ENCODE peak calls at places on chromosomes 5 and 9, in six cellular contexts. One of them, this sample, is unnamed.
A peak's percentile ranks its signal among the peaks of the same experiment; 100 is the strongest.

GRCh38 chr9:117704024-117704575 is at the start of gene TLR4:
- DNase-seq in testis: peak; percentile 59
- DNase-seq in MCF 10A: peak; percentile 84
- DNase-seq in heart left ventricle: peak; percentile 75
- DNase-seq in psoas muscle: peak; percentile 55
- DNase-seq in fibroblast of lung: peak; percentile 88
- DNase-seq in this sample: no peak

GRCh38 chr5:1465966-1466471 is 20.8 kb upstream of the SLC6A3 start:
- DNase-seq in fibroblast of lung: no peak
- DNase-seq in heart left ventricle: no peak
- DNase-seq in testis: no peak
- DNase-seq in psoas muscle: peak; percentile 3
- DNase-seq in MCF 10A: no peak
- DNase-seq in this sample: no peak

GRCh38 chr5:28714887-28715286 is 1676.5 kb upstream of the CDH9 start:
- DNase-seq in testis: no peak
- DNase-seq in MCF 10A: no peak
- DNase-seq in psoas muscle: no peak
- DNase-seq in fibroblast of lung: no peak
- DNase-seq in heart left ventricle: no peak
- DNase-seq in this sample: no peak

GRCh38 chr9:91948423-91949292 is 1.4 kb downstream of the ROR2 start:
- DNase-seq in heart left ventricle: no peak
- DNase-seq in fibroblast of lung: peak; percentile 37
- DNase-seq in MCF 10A: peak; percentile 62
- DNase-seq in psoas muscle: peak; percentile 31
- DNase-seq in testis: peak; percentile 57
- DNase-seq in this sample: peak; percentile 82

GRCh38 chr9:78781681-78782080 is 484.8 kb downstream of the PSAT1 start:
- DNase-seq in fibroblast of lung: peak; percentile 42
- DNase-seq in heart left ventricle: no peak
- DNase-seq in psoas muscle: no peak
- DNase-seq in testis: no peak
- DNase-seq in MCF 10A: peak; percentile 13
- DNase-seq in this sample: no peak

GRCh38 chr5:124252094-124252750 is 494.2 kb downstream of the ZNF608 start:
- DNase-seq in fibroblast of lung: peak; percentile 44
- DNase-seq in testis: no peak
- DNase-seq in psoas muscle: no peak
- DNase-seq in heart left ventricle: no peak
- DNase-seq in MCF 10A: no peak
- DNase-seq in this sample: no peak

GRCh38 chr9:83665576-83666200 is 42.1 kb downstream of the UBQLN1 start:
- DNase-seq in testis: no peak
- DNase-seq in MCF 10A: no peak
- DNase-seq in psoas muscle: no peak
- DNase-seq in fibroblast of lung: no peak
- DNase-seq in heart left ventricle: no peak
- DNase-seq in this sample: no peak

GRCh38 chr5:98173334-98173733 is 600.1 kb upstream of the RGMB start:
- DNase-seq in MCF 10A: peak; percentile 38
- DNase-seq in psoas muscle: no peak
- DNase-seq in testis: no peak
- DNase-seq in heart left ventricle: no peak
- DNase-seq in fibroblast of lung: peak; percentile 79
- DNase-seq in this sample: no peak

GRCh38 chr9:123376218-123377071 is 20.4 kb downstream of the CRB2 start:
- DNase-seq in fibroblast of lung: no peak
- DNase-seq in psoas muscle: no peak
- DNase-seq in testis: no peak
- DNase-seq in heart left ventricle: no peak
- DNase-seq in MCF 10A: no peak
- DNase-seq in this sample: no peak

GRCh38 chr5:175466700-175467318 is 11.6 kb upstream of the SFXN1 start:
- DNase-seq in testis: no peak
- DNase-seq in heart left ventricle: no peak
- DNase-seq in MCF 10A: peak; percentile 51
- DNase-seq in fibroblast of lung: peak; percentile 52
- DNase-seq in psoas muscle: peak; percentile 53
- DNase-seq in this sample: no peak

GRCh38 chr5:34923694-34924461 is 5.5 kb upstream of the DNAJC21 start:
- DNase-seq in fibroblast of lung: peak; percentile 90
- DNase-seq in heart left ventricle: no peak
- DNase-seq in MCF 10A: peak; percentile 94
- DNase-seq in psoas muscle: no peak
- DNase-seq in testis: no peak
- DNase-seq in this sample: no peak

GRCh38 chr9:12463641-12464040 is 229.5 kb upstream of the TYRP1 start:
- DNase-seq in heart left ventricle: no peak
- DNase-seq in testis: no peak
- DNase-seq in MCF 10A: no peak
- DNase-seq in psoas muscle: no peak
- DNase-seq in fibroblast of lung: no peak
- DNase-seq in this sample: no peak

GRCh38 chr9:12461759-12462158 is 231.4 kb upstream of the TYRP1 start:
- DNase-seq in MCF 10A: no peak
- DNase-seq in heart left ventricle: no peak
- DNase-seq in psoas muscle: no peak
- DNase-seq in fibroblast of lung: no peak
- DNase-seq in testis: no peak
- DNase-seq in this sample: no peak

GRCh38 chr9:12464368-12464767 is 228.8 kb upstream of the TYRP1 start:
- DNase-seq in MCF 10A: no peak
- DNase-seq in testis: no peak
- DNase-seq in fibroblast of lung: no peak
- DNase-seq in heart left ventricle: no peak
- DNase-seq in psoas muscle: no peak
- DNase-seq in this sample: no peak

GRCh38 chr9:12462861-12463260 is 230.3 kb upstream of the TYRP1 start:
- DNase-seq in heart left ventricle: no peak
- DNase-seq in testis: no peak
- DNase-seq in psoas muscle: no peak
- DNase-seq in fibroblast of lung: no peak
- DNase-seq in MCF 10A: no peak
- DNase-seq in this sample: no peak

DNA sequence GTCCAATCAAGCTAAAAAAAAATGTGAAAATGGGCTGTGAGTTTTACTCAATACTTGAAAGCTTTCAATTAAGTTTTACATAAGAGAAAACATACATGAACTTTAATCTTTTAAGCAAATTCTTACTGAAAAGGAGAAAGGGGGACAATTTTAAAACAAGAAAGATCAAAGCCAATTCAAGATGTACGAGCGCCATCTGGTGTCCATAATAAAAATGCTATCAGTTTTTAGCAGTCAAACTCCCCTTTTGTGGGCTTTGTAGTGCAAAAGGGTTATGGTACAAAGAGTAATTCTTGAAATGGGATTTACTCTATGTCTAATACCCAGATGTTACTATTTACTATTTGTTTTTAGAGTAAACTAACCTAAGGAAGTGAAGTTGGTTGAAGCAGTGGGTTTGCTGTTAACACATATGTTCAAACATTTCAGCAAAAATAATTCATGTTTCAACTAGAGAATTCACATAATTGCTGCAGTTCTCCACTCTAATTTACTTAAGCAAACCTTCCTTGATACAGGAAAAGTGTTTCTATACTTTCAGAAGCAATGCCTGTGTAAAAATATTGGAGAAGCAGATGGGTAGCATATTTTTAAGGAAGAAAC is 228.2 kb upstream of the TYRP1 start:
- DNase-seq in heart left ventricle: no peak
- DNase-seq in psoas muscle: no peak
- DNase-seq in testis: no peak
- DNase-seq in fibroblast of lung: peak; percentile 7
- DNase-seq in MCF 10A: peak; percentile 38
- DNase-seq in this sample: no peak
- TF ChIP-seq CTCF in heart left ventricle: peak; percentile 42
- TF ChIP-seq CTCF in psoas muscle: peak; percentile 49
- TF ChIP-seq CTCF in testis: peak; percentile 27
- TF ChIP-seq CTCF in fibroblast of lung: peak; percentile 28
- TF ChIP-seq CTCF in MCF 10A: peak; percentile 57
- TF ChIP-seq CTCF in this sample: peak; percentile 89

GRCh38 chr5:112374818-112375217 is 44.3 kb downstream of the EPB41L4A start:
- DNase-seq in testis: no peak
- DNase-seq in psoas muscle: no peak
- DNase-seq in heart left ventricle: no peak
- DNase-seq in fibroblast of lung: no peak
- DNase-seq in MCF 10A: no peak
- DNase-seq in this sample: no peak

GRCh38 chr5:112373888-112374287 is 45.2 kb downstream of the EPB41L4A start:
- DNase-seq in heart left ventricle: no peak
- DNase-seq in testis: no peak
- DNase-seq in psoas muscle: no peak
- DNase-seq in fibroblast of lung: no peak
- DNase-seq in MCF 10A: no peak
- DNase-seq in this sample: no peak

GRCh38 chr5:112371054-112371453 is 48.0 kb downstream of the EPB41L4A start:
- DNase-seq in MCF 10A: no peak
- DNase-seq in fibroblast of lung: no peak
- DNase-seq in testis: no peak
- DNase-seq in psoas muscle: no peak
- DNase-seq in heart left ventricle: no peak
- DNase-seq in this sample: no peak

GRCh38 chr5:112374356-112374755 is 44.7 kb downstream of the EPB41L4A start:
- DNase-seq in psoas muscle: no peak
- DNase-seq in heart left ventricle: no peak
- DNase-seq in testis: no peak
- DNase-seq in MCF 10A: no peak
- DNase-seq in fibroblast of lung: no peak
- DNase-seq in this sample: no peak

GRCh38 chr5:112372543-112372942 is 46.5 kb downstream of the EPB41L4A start:
- DNase-seq in MCF 10A: peak; percentile 11
- DNase-seq in fibroblast of lung: no peak
- DNase-seq in testis: no peak
- DNase-seq in heart left ventricle: no peak
- DNase-seq in psoas muscle: no peak
- DNase-seq in this sample: no peak
- TF ChIP-seq CTCF in MCF 10A: no peak
- TF ChIP-seq CTCF in fibroblast of lung: no peak
- TF ChIP-seq CTCF in testis: no peak
- TF ChIP-seq CTCF in heart left ventricle: no peak
- TF ChIP-seq CTCF in psoas muscle: no peak
- TF ChIP-seq CTCF in this sample: no peak

GRCh38 chr5:41509399-41510175 is 814 bp downstream of the PLCXD3 start:
- DNase-seq in psoas muscle: no peak
- DNase-seq in heart left ventricle: peak; percentile 10
- DNase-seq in testis: no peak
- DNase-seq in fibroblast of lung: no peak
- DNase-seq in MCF 10A: no peak
- DNase-seq in this sample: no peak
- TF ChIP-seq CTCF in psoas muscle: no peak
- TF ChIP-seq CTCF in heart left ventricle: no peak
- TF ChIP-seq CTCF in testis: no peak
- TF ChIP-seq CTCF in fibroblast of lung: no peak
- TF ChIP-seq CTCF in MCF 10A: no peak
- TF ChIP-seq CTCF in this sample: no peak

DNA sequence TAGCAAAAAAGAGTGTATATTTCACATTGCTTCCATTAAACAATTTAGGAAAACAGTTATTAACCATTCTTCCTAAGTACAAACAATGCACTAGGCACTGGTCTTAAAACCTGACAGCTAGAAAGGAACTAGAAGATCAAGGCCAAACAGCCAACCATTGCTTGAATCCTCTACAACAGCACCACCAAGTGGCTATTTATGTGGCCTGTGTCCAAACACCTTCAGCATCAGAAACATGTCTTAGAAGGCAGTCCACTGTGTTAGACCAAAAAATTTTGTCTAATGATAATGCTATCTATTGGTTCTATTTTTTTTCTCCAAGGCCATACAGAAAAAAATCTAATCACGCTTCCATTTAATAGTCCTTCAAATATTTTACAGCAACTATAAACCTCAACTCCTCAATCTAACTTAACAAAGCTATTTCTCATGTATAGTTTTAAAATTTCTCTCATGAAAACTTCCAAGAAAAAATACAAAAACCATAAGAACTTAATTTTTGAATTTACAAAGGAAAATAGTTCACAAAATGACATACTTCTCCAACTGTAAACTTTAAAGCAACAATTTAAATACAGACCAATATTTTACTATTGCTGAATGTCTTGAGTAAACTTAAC is 36.1 kb downstream of the CAAP1 start:
- DNase-seq in MCF 10A: peak; percentile 76
- DNase-seq in heart left ventricle: no peak
- DNase-seq in testis: peak; percentile 50
- DNase-seq in fibroblast of lung: peak; percentile 35
- DNase-seq in psoas muscle: no peak
- DNase-seq in this sample: no peak
- TF ChIP-seq CTCF in MCF 10A: peak; percentile 83
- TF ChIP-seq CTCF in heart left ventricle: no peak
- TF ChIP-seq CTCF in testis: peak; percentile 12
- TF ChIP-seq CTCF in fibroblast of lung: peak; percentile 35
- TF ChIP-seq CTCF in psoas muscle: peak; percentile 40
- TF ChIP-seq CTCF in this sample: peak; percentile 78

GRCh38 chr9:106072421-106072820 is 378.1 kb downstream of the TMEM38B start:
- DNase-seq in testis: no peak
- DNase-seq in fibroblast of lung: peak; percentile 21
- DNase-seq in psoas muscle: no peak
- DNase-seq in heart left ventricle: no peak
- DNase-seq in MCF 10A: no peak
- DNase-seq in this sample: no peak
- TF ChIP-seq CTCF in testis: no peak
- TF ChIP-seq CTCF in fibroblast of lung: no peak
- TF ChIP-seq CTCF in psoas muscle: no peak
- TF ChIP-seq CTCF in heart left ventricle: no peak
- TF ChIP-seq CTCF in MCF 10A: no peak
- TF ChIP-seq CTCF in this sample: no peak

GRCh38 chr5:139371482-139372435 is 11.3 kb downstream of the SLC23A1 start:
- DNase-seq in psoas muscle: no peak
- DNase-seq in MCF 10A: no peak
- DNase-seq in fibroblast of lung: peak; percentile 76
- DNase-seq in testis: peak; percentile 44
- DNase-seq in heart left ventricle: no peak
- DNase-seq in this sample: peak; percentile 29

GRCh38 chr5:139369181-139369580 is 13.9 kb downstream of the SLC23A1 start:
- DNase-seq in testis: no peak
- DNase-seq in fibroblast of lung: peak; percentile 70
- DNase-seq in heart left ventricle: no peak
- DNase-seq in MCF 10A: no peak
- DNase-seq in psoas muscle: no peak
- DNase-seq in this sample: no peak

GRCh38 chr5:139363937-139364336 is 19.2 kb downstream of the SLC23A1 start:
- DNase-seq in fibroblast of lung: no peak
- DNase-seq in MCF 10A: no peak
- DNase-seq in heart left ventricle: no peak
- DNase-seq in testis: no peak
- DNase-seq in psoas muscle: no peak
- DNase-seq in this sample: no peak

GRCh38 chr5:139364466-139364865 is 18.6 kb downstream of the SLC23A1 start:
- DNase-seq in psoas muscle: no peak
- DNase-seq in heart left ventricle: no peak
- DNase-seq in MCF 10A: no peak
- DNase-seq in testis: no peak
- DNase-seq in fibroblast of lung: no peak
- DNase-seq in this sample: no peak

DNA sequence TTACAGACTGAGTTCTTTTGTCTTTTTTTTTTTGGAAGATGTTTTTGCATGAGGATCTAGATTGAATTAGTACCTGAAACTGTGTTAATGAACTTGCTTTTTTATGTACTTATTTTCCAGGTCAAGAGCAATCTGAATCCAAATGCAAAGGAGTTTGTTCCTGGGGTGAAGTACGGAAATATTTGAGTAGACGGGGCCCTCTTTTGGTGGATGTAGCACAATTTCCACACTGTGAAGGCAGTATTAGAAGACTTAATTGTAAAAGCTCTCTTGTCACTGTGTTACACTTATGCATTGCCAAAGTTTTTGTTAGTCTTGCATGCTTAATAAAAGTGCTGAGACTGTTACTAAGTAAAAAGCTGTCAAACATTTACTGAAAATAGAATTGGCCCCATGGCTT is 14.5 kb downstream of the SLC23A1 start:
- DNase-seq in MCF 10A: no peak
- DNase-seq in heart left ventricle: no peak
- DNase-seq in fibroblast of lung: no peak
- DNase-seq in psoas muscle: no peak
- DNase-seq in testis: no peak
- DNase-seq in this sample: no peak
- TF ChIP-seq CTCF in MCF 10A: no peak
- TF ChIP-seq CTCF in heart left ventricle: no peak
- TF ChIP-seq CTCF in fibroblast of lung: no peak
- TF ChIP-seq CTCF in psoas muscle: no peak
- TF ChIP-seq CTCF in testis: no peak
- TF ChIP-seq CTCF in this sample: peak; percentile 20

This sample was measured in type B pancreatic cell.